ENCODE peak calls at places on chromosomes 16 and 17, in five cellular contexts. X is HCT116, W is astrocyte, I is kidney, N is fibroblast of lung. Q is an unnamed sample.

GRCh38 chr17:31508310-31509094 is 117.0 kb downstream of the RAB11FIP4 start:
- DNase-seq in N (no peak), W (no peak), I (peak), X (no peak), Q (peak)

GRCh38 chr17:64983708-64984107 is 64.4 kb upstream of the LRRC37A3 start:
- DNase-seq in W (no peak), I (no peak), X (no peak), N (no peak), Q (no peak)

GRCh38 chr17:65323055-65323454 is 185.9 kb downstream of the RGS9 start:
- DNase-seq in N (no peak), W (no peak), X (peak), I (no peak), Q (no peak)

GRCh38 chr17:55324296-55324978 is 59.7 kb downstream of the HLF start:
- DNase-seq in I (no peak), W (no peak), N (no peak), X (no peak), Q (no peak)

GRCh38 chr17:4858068-4858879 is 25.1 kb downstream of the MINK1 start:
- DNase-seq in I (no peak), W (no peak), N (no peak), X (no peak), Q (no peak)

GRCh38 chr17:51217946-51218345 is 41.9 kb downstream of the MBTD1 start:
- DNase-seq in I (no peak), W (no peak), N (no peak), X (no peak), Q (no peak)

GRCh38 chr17:40542562-40543411 is 22.5 kb downstream of the CCR7 start:
- DNase-seq in W (peak), I (peak), N (peak), X (no peak), Q (no peak)

GRCh38 chr17:59652119-59652518 is 32.4 kb downstream of the CLTC start:
- DNase-seq in X (no peak), W (peak), I (no peak), N (peak), Q (no peak)

GRCh38 chr17:7586673-7587419 is 3.0 kb downstream of the SOX15 start:
- DNase-seq in W (no peak), X (peak), N (no peak), I (peak), Q (no peak)

GRCh38 chr17:69105907-69106730 is 35.6 kb downstream of the ABCA6 start:
- DNase-seq in W (no peak), N (no peak), I (no peak), X (no peak), Q (no peak)

GRCh38 chr17:596763-597644 is 117.6 kb downstream of the VPS53 start:
- DNase-seq in X (peak), N (peak), W (peak), I (no peak), Q (no peak)

GRCh38 chr16:87851141-87851587 is 18.1 kb downstream of the SLC7A5 start:
- DNase-seq in W (no peak), X (no peak), N (no peak), I (no peak), Q (no peak)

GRCh38 chr16:64362193-64362592 is 759.7 kb downstream of the CDH11 start:
- DNase-seq in W (peak), I (no peak), N (no peak), X (no peak), Q (no peak)

GRCh38 chr17:48470388-48471034 is 40.5 kb upstream of the SKAP1 start:
- DNase-seq in W (peak), X (peak), N (peak), I (no peak), Q (no peak)

GRCh38 chr16:51710186-51710585 is 559.1 kb upstream of the SALL1 start:
- DNase-seq in W (no peak), I (no peak), X (no peak), N (no peak), Q (no peak)

GRCh38 chr16:14186007-14186953 is 115.2 kb downstream of the MRTFB start:
- DNase-seq in W (peak), X (no peak), I (peak), N (peak), Q (no peak)

GRCh38 chr17:13725286-13725990 is 123.7 kb upstream of the HS3ST3A1 start:
- DNase-seq in X (no peak), W (peak), I (no peak), N (peak), Q (no peak)

GRCh38 chr17:77738666-77739531 is 219.6 kb upstream of the TNRC6C start:
- DNase-seq in W (no peak), X (no peak), I (no peak), N (no peak), Q (no peak)

GRCh38 chr17:12549499-12549901 is 116.2 kb upstream of the MYOCD start:
- DNase-seq in W (peak), N (no peak), I (no peak), X (no peak), Q (no peak)

GRCh38 chr17:59397316-59398073 is 66.0 kb downstream of the YPEL2 start:
- DNase-seq in I (no peak), W (no peak), X (no peak), N (no peak), Q (no peak)

GRCh38 chr16:86604436-86605220 is 26.3 kb downstream of the FOXL1 start:
- DNase-seq in I (no peak), X (no peak), W (no peak), N (no peak), Q (peak)

GRCh38 chr17:79544142-79544914 is 66.5 kb downstream of the RBFOX3 start:
- DNase-seq in W (no peak), I (peak), X (no peak), N (no peak), Q (no peak)

GRCh38 chr16:83911290-83911689 is 12.4 kb downstream of the MLYCD start:
- DNase-seq in W (no peak), X (no peak), I (no peak), N (no peak), Q (no peak)

GRCh38 chr17:4497101-4497824 is 1.4 kb upstream of the SPNS2 start:
- DNase-seq in I (peak), X (no peak), N (no peak), W (peak), Q (peak)

GRCh38 chr16:65681406-65681805 is 559.5 kb upstream of the CDH11 start:
- DNase-seq in I (no peak), W (no peak), N (no peak), X (no peak), Q (no peak)

GRCh38 chr16:68762996-68763756 is 26.1 kb downstream of the CDH1 start:
- DNase-seq in X (no peak), N (no peak), I (no peak), W (peak), Q (no peak)

GRCh38 chr17:43907425-43907981 is at the start of gene MPP2:
- DNase-seq in N (peak), X (peak), I (peak), W (peak), Q (no peak)

DNA sequence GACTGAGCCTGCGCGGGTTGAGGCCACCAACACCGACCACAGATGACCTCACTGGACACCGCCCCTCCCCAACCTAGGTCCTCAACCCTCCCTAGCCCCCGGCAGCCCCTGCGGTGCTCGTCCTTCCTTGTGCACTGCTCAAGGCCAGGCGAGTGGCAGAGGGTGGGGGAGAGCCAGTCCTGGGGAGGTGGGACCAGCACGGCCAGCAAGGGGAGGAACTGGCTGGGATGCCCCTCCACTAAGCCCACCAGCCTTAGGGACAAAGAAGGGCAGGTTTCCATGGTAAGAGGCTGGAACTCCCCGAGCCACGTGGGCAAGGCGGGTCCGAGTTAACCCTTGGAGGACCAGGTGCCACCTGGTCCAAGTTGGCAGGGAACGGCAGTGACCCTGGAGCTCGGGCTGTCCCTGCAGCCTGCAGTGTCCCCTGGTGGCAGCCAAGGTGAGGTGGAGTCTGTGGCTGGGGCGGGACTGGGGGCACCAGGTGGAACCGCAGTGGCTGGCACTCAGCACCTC is 9.2 kb downstream of the FSCN2 start:
- DNase-seq in N (no peak), I (no peak), X (peak), W (no peak), Q (no peak)
- TF ChIP-seq CTCF in N (peak), I (peak), X (peak), W (no peak), Q (peak)

DNA sequence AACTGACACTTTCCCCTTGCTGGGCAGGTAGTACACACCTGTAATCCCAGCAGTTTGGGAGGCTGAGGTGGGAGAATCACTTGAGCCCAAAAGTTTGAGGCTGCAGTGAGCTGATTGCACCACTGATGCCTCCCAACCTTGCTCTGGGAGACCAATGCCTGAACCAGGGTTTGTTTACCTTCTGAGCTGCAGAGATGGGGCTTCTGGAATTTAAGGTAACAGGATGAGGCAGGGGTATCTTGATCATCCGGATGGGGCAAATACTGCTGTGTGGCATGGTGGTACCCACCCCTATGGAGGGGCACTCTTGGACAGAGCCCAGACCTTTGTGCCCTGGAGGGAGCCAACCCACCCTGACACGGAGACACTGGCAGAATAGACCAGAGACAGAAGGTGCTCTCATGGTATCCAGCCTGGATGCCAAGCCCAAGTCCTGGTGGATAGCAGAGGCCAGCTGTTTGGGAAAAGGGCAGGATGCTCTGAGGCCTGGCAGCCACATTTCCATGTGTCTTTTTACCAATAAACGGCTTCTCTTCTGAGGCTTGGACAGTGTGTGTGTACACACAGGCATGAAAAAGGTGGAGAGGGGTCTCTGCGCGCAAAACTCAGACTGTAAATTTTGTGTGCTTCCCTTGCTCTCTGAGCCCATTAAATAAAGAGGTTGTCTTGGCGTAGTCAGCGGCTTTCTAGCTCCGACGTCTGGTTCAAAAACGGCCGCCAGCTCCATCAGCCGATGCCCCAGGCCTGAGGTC is 4.4 kb downstream of the ZNF48 start:
- DNase-seq in N (no peak), X (no peak), W (no peak), I (no peak), Q (no peak)
- H3K9ac ChIP-seq in N (peak), X (peak), W (peak), I (peak), Q (peak)

GRCh38 chr17:32523017-32523680 is 36.4 kb downstream of the CDK5R1 start:
- DNase-seq in I (no peak), N (no peak), W (no peak), X (no peak), Q (peak)

GRCh38 chr17:32518856-32519768 is 32.3 kb downstream of the CDK5R1 start:
- DNase-seq in I (peak), W (peak), N (peak), X (no peak), Q (no peak)

GRCh38 chr17:32519769-32520701 is 33.2 kb downstream of the CDK5R1 start:
- DNase-seq in W (peak), X (no peak), I (no peak), N (no peak), Q (no peak)

GRCh38 chr17:32517982-32518381 is 31.2 kb downstream of the CDK5R1 start:
- DNase-seq in I (no peak), N (no peak), W (no peak), X (no peak), Q (no peak)

GRCh38 chr17:32520737-32521399 is 34.1 kb downstream of the CDK5R1 start:
- DNase-seq in X (no peak), W (no peak), I (no peak), N (no peak), Q (no peak)
- TF ChIP-seq CTCF in X (no peak), W (no peak), I (no peak), N (no peak), Q (no peak)

GRCh38 chr17:56866076-56866475 is 32.1 kb downstream of the DGKE start:
- DNase-seq in W (no peak), N (no peak), X (no peak), I (no peak), Q (no peak)
- H3K9ac ChIP-seq in W (no peak), N (no peak), X (no peak), I (no peak), Q (no peak)